ENCODE peak calls at places on chromosomes 5 and 9, in four cellular contexts. M is cardiac muscle cell, O is fibroblast of lung, B is Panc1. P is an unnamed sample.

GRCh38 chr5:25544652-25545249 is 900.0 kb upstream of the CDH10 start:
- DNase-seq in B (peak; percentile 50), O (no peak), M (no peak), P (no peak)

GRCh38 chr5:35832757-35833156 is 23.9 kb upstream of the IL7R start:
- DNase-seq in M (no peak), O (no peak), B (no peak), P (no peak)

GRCh38 chr9:77014597-77015263 is 4.7 kb upstream of the FOXB2 start:
- DNase-seq in M (no peak), O (no peak), B (no peak), P (no peak)

GRCh38 chr5:135040331-135041144 is 6.5 kb upstream of the PITX1 start:
- DNase-seq in M (no peak), B (no peak), O (no peak), P (peak; percentile 57)

GRCh38 chr5:15320896-15321295 is 179.1 kb upstream of the FBXL7 start:
- DNase-seq in O (no peak), B (no peak), M (no peak), P (no peak)

GRCh38 chr9:91433180-91433579 is 9.5 kb upstream of the NFIL3 start:
- DNase-seq in M (peak; percentile 88), B (peak; percentile 65), O (peak; percentile 95), P (no peak)

GRCh38 chr9:80091526-80091925 is 519.8 kb downstream of the TLE4 start:
- DNase-seq in O (no peak), M (no peak), B (no peak), P (no peak)

GRCh38 chr5:150293091-150293941 is 3.7 kb upstream of the CAMK2A start:
- DNase-seq in O (no peak), B (no peak), M (no peak), P (no peak)

GRCh38 chr5:88269222-88269771 is 652 bp upstream of the TMEM161B start:
- DNase-seq in B (no peak), M (peak; percentile 26), O (peak; percentile 18), P (no peak)

GRCh38 chr9:68964765-68965164 is 49.1 kb downstream of the PRKACG start:
- DNase-seq in O (no peak), M (no peak), B (no peak), P (no peak)

GRCh38 chr5:178430187-178431062 is 159.8 kb downstream of the COL23A1 start:
- DNase-seq in M (no peak), O (no peak), B (no peak), P (no peak)

GRCh38 chr9:105385372-105385985 is 62.4 kb upstream of the FSD1L start:
- DNase-seq in B (peak; percentile 12), M (peak; percentile 48), O (no peak), P (no peak)

GRCh38 chr9:109062543-109062942 is 49.2 kb upstream of the CTNNAL1 start:
- DNase-seq in B (no peak), O (no peak), M (peak; percentile 12), P (no peak)

GRCh38 chr5:164377746-164378145 is 872.3 kb downstream of the MAT2B start:
- DNase-seq in B (no peak), M (no peak), O (peak; percentile 9), P (no peak)

GRCh38 chr5:157748740-157749461 is 5.4 kb downstream of the LSM11 start:
- DNase-seq in M (peak; percentile 90), B (no peak), O (peak; percentile 84), P (no peak)

GRCh38 chr9:127524373-127524772 is 73.1 kb downstream of the LRSAM1 start:
- DNase-seq in B (no peak), O (no peak), M (peak; percentile 61), P (no peak)

GRCh38 chr5:25964009-25964372 is 1074.4 kb downstream of the CDH9 start:
- DNase-seq in M (no peak), O (no peak), B (no peak), P (no peak)

GRCh38 chr5:172820046-172820767 is 13.8 kb upstream of the ERGIC1 start:
- DNase-seq in M (peak; percentile 81), O (peak; percentile 55), B (no peak), P (no peak)

GRCh38 chr9:114229236-114229635 is 73.9 kb downstream of the COL27A1 start:
- DNase-seq in M (no peak), B (no peak), O (no peak), P (no peak)

DNA sequence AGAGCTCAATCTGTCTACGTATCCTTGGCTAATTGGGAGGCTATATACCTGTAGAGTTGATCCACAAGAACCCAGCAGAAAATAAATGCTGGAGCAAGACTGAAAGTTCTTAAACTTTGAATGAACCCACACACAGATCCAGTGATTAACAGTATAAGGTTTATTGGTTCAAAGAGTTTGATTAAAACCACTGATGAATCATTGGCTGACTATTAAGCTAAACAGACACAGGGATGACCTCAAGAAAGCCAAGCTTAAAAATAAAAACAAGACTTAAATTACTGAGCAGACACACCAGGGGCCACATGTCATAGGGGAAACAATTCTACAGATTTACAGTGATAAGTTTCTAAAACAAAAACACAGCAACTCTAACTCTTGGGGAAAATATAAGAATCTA is 163.6 kb downstream of the SPATA31D1 start:
- DNase-seq in O (peak; percentile 51), M (no peak), B (no peak), P (no peak)
- TF ChIP-seq CTCF in O (no peak), M (no peak), B (no peak), P (no peak)

GRCh38 chr9:2335260-2335659 is 286.3 kb upstream of the VLDLR start:
- DNase-seq in B (no peak), O (no peak), M (no peak), P (no peak)

GRCh38 chr9:2337131-2337530 is 284.5 kb upstream of the VLDLR start:
- DNase-seq in O (no peak), B (no peak), M (no peak), P (no peak)

GRCh38 chr9:2337602-2338001 is 284.0 kb upstream of the VLDLR start:
- DNase-seq in O (no peak), M (peak; percentile 50), B (no peak), P (no peak)

GRCh38 chr9:2338770-2339169 is 282.8 kb upstream of the VLDLR start:
- DNase-seq in O (no peak), B (no peak), M (no peak), P (no peak)

DNA sequence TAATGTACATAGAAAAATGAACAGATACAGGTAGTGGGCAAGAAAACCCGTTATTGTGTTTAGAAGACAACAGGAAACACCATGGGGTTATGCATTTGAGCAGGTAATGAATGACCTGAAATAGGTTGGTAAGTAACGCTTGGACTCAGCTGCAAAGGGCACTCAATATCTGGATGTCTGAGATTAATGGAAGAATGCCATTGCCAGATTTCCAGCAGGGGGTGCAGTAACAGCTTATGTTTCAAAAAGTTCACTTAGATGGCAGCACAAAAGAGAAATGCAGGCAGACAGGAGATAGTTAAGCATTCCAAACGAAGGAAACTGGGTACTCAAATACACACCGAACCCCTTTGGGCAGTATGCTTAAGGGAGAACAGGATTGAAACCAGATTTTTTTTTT is 285.5 kb upstream of the VLDLR start:
- DNase-seq in M (peak; percentile 40), O (peak; percentile 33), B (no peak), P (no peak)
- TF ChIP-seq CTCF in M (peak; percentile 34), O (peak; percentile 46), B (no peak), P (peak; percentile 36)

DNA sequence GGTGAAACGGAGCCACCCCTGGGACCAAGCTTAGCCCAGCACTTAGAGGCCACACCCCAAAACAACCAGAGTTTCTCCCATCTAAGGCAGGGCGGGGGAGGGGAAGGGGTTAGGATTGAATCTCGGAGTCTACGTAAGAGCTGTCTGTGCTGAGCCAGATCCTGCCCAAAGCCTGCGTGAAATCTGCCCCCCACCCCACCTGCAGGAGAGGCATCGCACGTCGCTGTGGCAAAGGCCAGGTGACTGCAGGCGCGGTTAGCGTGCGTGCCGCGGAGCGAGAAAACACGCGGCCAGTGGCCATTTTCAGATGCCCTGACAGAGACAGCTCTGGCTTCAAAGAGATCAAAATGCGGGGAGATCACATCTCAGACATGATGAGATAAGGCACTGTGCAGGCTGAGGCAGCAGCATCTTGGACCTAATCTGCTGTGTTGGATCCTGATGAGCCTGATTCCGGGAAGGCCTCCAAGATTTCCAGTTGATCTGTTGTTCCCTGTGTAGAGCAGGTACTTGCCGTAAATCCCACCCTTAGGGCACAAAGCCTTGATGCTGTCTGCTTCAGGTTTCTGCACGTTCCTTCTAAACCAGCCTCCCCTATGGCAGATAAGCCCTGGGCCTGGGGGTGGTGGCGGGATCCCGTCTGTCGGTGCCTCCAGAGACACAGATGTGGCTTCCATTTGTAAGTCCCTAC is 2.5 kb upstream of the QSOX2 start:
- DNase-seq in B (no peak), M (no peak), O (no peak), P (no peak)
- TF ChIP-seq CTCF in B (no peak), M (no peak), O (no peak), P (no peak)

DNA sequence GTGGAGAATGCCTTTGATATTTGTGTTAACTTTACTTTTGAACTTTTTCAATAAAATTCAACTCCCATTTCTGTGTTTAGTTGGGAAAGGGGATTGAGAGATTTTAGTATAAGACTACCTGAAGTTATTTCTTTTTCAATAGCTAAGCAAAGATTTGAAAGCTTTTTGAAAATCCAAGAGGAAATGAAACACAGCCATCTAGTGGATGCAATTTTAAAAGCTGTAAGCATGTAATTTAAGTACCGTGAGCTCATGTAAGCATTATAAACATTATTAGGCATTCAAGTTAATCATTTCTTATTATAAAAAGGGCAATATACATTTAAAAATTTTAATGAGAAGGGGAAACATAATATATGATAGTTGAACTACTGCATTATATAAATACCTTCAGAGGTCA is 69.8 kb downstream of the CCDC171 start:
- DNase-seq in M (peak; percentile 38), B (no peak), O (peak; percentile 59), P (no peak)
- TF ChIP-seq CTCF in M (peak; percentile 54), B (peak; percentile 19), O (peak; percentile 60), P (no peak)

GRCh38 chr5:43631182-43631910 is 28.4 kb downstream of the NNT start:
- DNase-seq in O (peak; percentile 89), M (peak; percentile 84), B (peak; percentile 25), P (no peak)

GRCh38 chr5:43623048-43623447 is 20.1 kb downstream of the NNT start:
- DNase-seq in M (no peak), O (no peak), B (no peak), P (no peak)

GRCh38 chr5:43627028-43627427 is 24.0 kb downstream of the NNT start:
- DNase-seq in M (peak; percentile 77), B (peak; percentile 58), O (peak; percentile 79), P (no peak)
- TF ChIP-seq CTCF in M (peak; percentile 76), B (peak; percentile 86), O (peak; percentile 86), P (no peak)

GRCh38 chr9:128898845-128899565 is 17.1 kb downstream of the LRRC8A start:
- DNase-seq in O (no peak), B (no peak), M (no peak), P (no peak)

GRCh38 chr9:128901822-128902221 is 19.0 kb upstream of the PHYHD1 start:
- DNase-seq in M (no peak), B (no peak), O (no peak), P (no peak)

GRCh38 chr9:128898382-128898781 is 16.4 kb downstream of the LRRC8A start:
- DNase-seq in M (no peak), O (no peak), B (no peak), P (no peak)

GRCh38 chr9:128901379-128901778 is 19.4 kb upstream of the PHYHD1 start:
- DNase-seq in M (no peak), O (no peak), B (no peak), P (no peak)

GRCh38 chr9:128899566-128900322 is 17.8 kb downstream of the LRRC8A start:
- DNase-seq in M (no peak), O (no peak), B (no peak), P (no peak)
- TF ChIP-seq CTCF in M (no peak), O (no peak), B (no peak), P (no peak)

GRCh38 chr5:117072439-117072838 is 497.8 kb upstream of the SEMA6A start:
- DNase-seq in B (no peak), M (no peak), O (no peak), P (no peak)

GRCh38 chr5:117077142-117077541 is 502.5 kb upstream of the SEMA6A start:
- DNase-seq in M (peak; percentile 14), O (peak; percentile 18), B (no peak), P (no peak)
- TF ChIP-seq CTCF in M (peak; percentile 47), O (peak; percentile 52), B (peak; percentile 15), P (peak; percentile 39)

P was measured in mesothelial cell of epicardium.